ENCODE peak calls at places on chromosomes 12 and 14, in six cellular contexts. C, E, F, Y, U and I are unnamed samples.

GRCh38 chr12:115213538-115213961 is 529.6 kb upstream of the TBX3 start:
- DNase-seq in C (no peak), E (peak; percentile 3), F (no peak), Y (no peak), U (no peak), I (no peak)

GRCh38 chr12:29148958-29149690 is at the start of gene FAR2:
- DNase-seq in C (no peak), E (peak; percentile 35), F (peak; percentile 34), Y (no peak), U (peak; percentile 26), I (peak; percentile 29)

GRCh38 chr12:132986001-132986884 is at the start of gene ZNF26:
- DNase-seq in C (peak; percentile 88), E (peak; percentile 69), F (peak; percentile 86), Y (peak; percentile 82), U (peak; percentile 78), I (peak; percentile 92)

GRCh38 chr14:21467620-21468019 is 9.1 kb downstream of the RAB2B start:
- DNase-seq in C (no peak), E (no peak), F (peak; percentile 94), Y (peak; percentile 90), U (no peak), I (peak; percentile 98)

GRCh38 chr14:56817396-56817921 is 7.2 kb upstream of the OTX2 start:
- DNase-seq in C (no peak), E (no peak), F (no peak), Y (no peak), U (no peak), I (no peak)

GRCh38 chr12:5780536-5780935 is 164.5 kb downstream of the ANO2 start:
- DNase-seq in C (no peak), E (no peak), F (no peak), Y (no peak), U (no peak), I (no peak)

GRCh38 chr14:73176673-73177072 is 40.4 kb downstream of the PSEN1 start:
- DNase-seq in C (no peak), E (no peak), F (no peak), Y (no peak), U (no peak), I (no peak)

GRCh38 chr12:122371475-122372045 is 50.9 kb downstream of the CLIP1 start:
- DNase-seq in C (no peak), E (no peak), F (no peak), Y (no peak), U (no peak), I (no peak)

GRCh38 chr12:69129014-69129413 is 110.4 kb upstream of the CPSF6 start:
- DNase-seq in C (no peak), E (no peak), F (no peak), Y (no peak), U (no peak), I (peak; percentile 13)

GRCh38 chr12:93274937-93275336 is 102.8 kb upstream of the NUDT4 start:
- DNase-seq in C (no peak), E (no peak), F (no peak), Y (no peak), U (no peak), I (no peak)

GRCh38 chr14:101954501-101954900 is 9.9 kb upstream of the DYNC1H1 start:
- DNase-seq in C (no peak), E (no peak), F (no peak), Y (no peak), U (no peak), I (no peak)

GRCh38 chr14:63174760-63175191 is 29.5 kb upstream of the RHOJ start:
- DNase-seq in C (no peak), E (peak; percentile 26), F (peak; percentile 80), Y (peak; percentile 75), U (no peak), I (peak; percentile 89)

GRCh38 chr12:25257590-25258324 is 7.0 kb upstream of the KRAS start:
- DNase-seq in C (no peak), E (no peak), F (no peak), Y (no peak), U (no peak), I (no peak)

GRCh38 chr12:102462803-102463499 is 17.4 kb downstream of the IGF1 start:
- DNase-seq in C (no peak), E (no peak), F (no peak), Y (no peak), U (no peak), I (peak; percentile 55)

GRCh38 chr12:28998662-28999120 is 150.4 kb upstream of the FAR2 start:
- DNase-seq in C (no peak), E (no peak), F (peak; percentile 54), Y (no peak), U (no peak), I (peak; percentile 61)

GRCh38 chr12:25796523-25797000 is 161.9 kb upstream of the RASSF8 start:
- DNase-seq in C (no peak), E (no peak), F (peak; percentile 35), Y (peak; percentile 5), U (no peak), I (peak; percentile 64)

GRCh38 chr14:102508774-102509743 is 517 bp downstream of the ANKRD9 start:
- DNase-seq in C (peak; percentile 77), E (no peak), F (no peak), Y (no peak), U (no peak), I (peak; percentile 53)

GRCh38 chr14:22715186-22715812 is 51.2 kb upstream of the OXA1L start:
- DNase-seq in C (no peak), E (no peak), F (no peak), Y (no peak), U (no peak), I (no peak)

GRCh38 chr14:94341654-94342333 is 18.7 kb upstream of the SERPINA6 start:
- DNase-seq in C (no peak), E (no peak), F (no peak), Y (no peak), U (no peak), I (no peak)

GRCh38 chr12:84786622-84787021 is 126.0 kb downstream of the SLC6A15 start:
- DNase-seq in C (no peak), E (no peak), F (no peak), Y (no peak), U (no peak), I (no peak)

GRCh38 chr12:125187780-125188741 is 122.8 kb downstream of the AACS start:
- DNase-seq in C (no peak), E (no peak), F (no peak), Y (no peak), U (no peak), I (no peak)